ENCODE peak calls at places on chromosomes 11 and 22, in four cellular contexts. F is GM12878, H is HL-60, X is K562. I is an unnamed sample.

GRCh38 chr11:63838682-63839507 is at the start of gene MARK2:
- DNase-seq in F (peak; percentile 77), H (peak; percentile 90), X (peak; percentile 98), I (peak; percentile 81)

GRCh38 chr11:44611687-44612437 is 46.4 kb downstream of the CD82 start:
- DNase-seq in F (peak; percentile 86), H (no peak), X (no peak), I (no peak)

GRCh38 chr22:16932577-16932976 is 75.4 kb downstream of the GAB4 start:
- DNase-seq in F (no peak), H (no peak), X (no peak), I (no peak)

GRCh38 chr11:2929880-2930704 is 872 bp upstream of the PHLDA2 start:
- DNase-seq in F (peak; percentile 11), H (peak; percentile 37), X (peak; percentile 73), I (peak; percentile 81)

GRCh38 chr11:132913886-132914285 is 618.4 kb downstream of the OPCML start:
- DNase-seq in F (no peak), H (no peak), X (no peak), I (no peak)

GRCh38 chr22:41382610-41383009 is 868 bp downstream of the TEF start:
- DNase-seq in F (no peak), H (no peak), X (no peak), I (no peak)

GRCh38 chr11:26992031-26992541 is 1.8 kb upstream of the FIBIN start:
- DNase-seq in F (no peak), H (no peak), X (no peak), I (no peak)

GRCh38 chr11:469684-470667 is 19.9 kb downstream of the PTDSS2 start:
- DNase-seq in F (no peak), H (no peak), X (no peak), I (no peak)

GRCh38 chr11:33507967-33508366 is 192.7 kb downstream of the C11orf91 start:
- DNase-seq in F (no peak), H (peak; percentile 5), X (no peak), I (no peak)

GRCh38 chr11:1483445-1483961 is 3.1 kb downstream of the MOB2 start:
- DNase-seq in F (no peak), H (no peak), X (no peak), I (no peak)

GRCh38 chr22:40014661-40015255 is 20.0 kb downstream of the FAM83F start:
- DNase-seq in F (no peak), H (no peak), X (no peak), I (no peak)

GRCh38 chr11:20511982-20512381 is 87.4 kb upstream of the SLC6A5 start:
- DNase-seq in F (no peak), H (no peak), X (no peak), I (no peak)

GRCh38 chr11:112583246-112583893 is 322.7 kb upstream of the PLET1 start:
- DNase-seq in F (peak; percentile 99), H (no peak), X (no peak), I (peak; percentile 22)

GRCh38 chr11:61621917-61622585 is 41.2 kb upstream of the SYT7 start:
- DNase-seq in F (no peak), H (no peak), X (no peak), I (no peak)

GRCh38 chr11:128610765-128611617 is 23.6 kb upstream of the ETS1 start:
- DNase-seq in F (peak; percentile 93), H (no peak), X (no peak), I (no peak)

GRCh38 chr22:29216011-29216872 is 10.5 kb downstream of the EMID1 start:
- DNase-seq in F (no peak), H (no peak), X (peak; percentile 4), I (peak; percentile 25)

GRCh38 chr11:102730036-102730815 is 5.5 kb upstream of the MMP8 start:
- DNase-seq in F (no peak), H (no peak), X (no peak), I (no peak)

GRCh38 chr11:7020183-7020917 is at the start of the genes NLRP14 and ZNF214:
- DNase-seq in F (no peak), H (no peak), X (peak; percentile 62), I (no peak)

GRCh38 chr11:109123811-109124787 is 297.9 kb upstream of the C11orf87 start:
- DNase-seq in F (no peak), H (no peak), X (no peak), I (no peak)

GRCh38 chr11:3710485-3711259 is 39.5 kb upstream of the CHRNA10 start:
- DNase-seq in F (no peak), H (no peak), X (no peak), I (no peak)

GRCh38 chr11:76577199-76577920 is 93.2 kb downstream of the LRRC32 start:
- DNase-seq in F (no peak), H (no peak), X (no peak), I (no peak)

GRCh38 chr11:9473408-9473807 is 12.6 kb downstream of the ZNF143 start:
- DNase-seq in F (no peak), H (no peak), X (no peak), I (no peak)

GRCh38 chr22:32725369-32725988 is 76.0 kb upstream of the TIMP3 start:
- DNase-seq in F (no peak), H (no peak), X (no peak), I (no peak)

GRCh38 chr11:125591659-125592304 is 870 bp upstream of the STT3A start:
- DNase-seq in F (no peak), H (no peak), X (peak; percentile 42), I (no peak)

GRCh38 chr11:6418958-6419611 is at the start of gene APBB1:
- DNase-seq in F (no peak), H (peak; percentile 28), X (peak; percentile 91), I (peak; percentile 81)

GRCh38 chr11:1207451-1208360 is 15.2 kb upstream of the MUC5B start:
- DNase-seq in F (no peak), H (no peak), X (no peak), I (no peak)

GRCh38 chr22:20803696-20804324 is 29.9 kb downstream of the SERPIND1 start:
- DNase-seq in F (no peak), H (no peak), X (peak; percentile 78), I (no peak)

GRCh38 chr11:34148504-34149165 is 43.2 kb downstream of the NAT10 start:
- DNase-seq in F (no peak), H (peak; percentile 57), X (no peak), I (no peak)

GRCh38 chr11:95378789-95379188 is 147.8 kb upstream of the SESN3 start:
- DNase-seq in F (no peak), H (no peak), X (no peak), I (no peak)

GRCh38 chr11:61805146-61805545 is 11.7 kb downstream of the FADS1 start:
- DNase-seq in F (no peak), H (no peak), X (no peak), I (no peak)

GRCh38 chr11:71465054-71465453 is 12.1 kb downstream of the NADSYN1 start:
- DNase-seq in F (no peak), H (no peak), X (no peak), I (no peak)

GRCh38 chr11:71463331-71464211 is 10.6 kb downstream of the NADSYN1 start:
- DNase-seq in F (no peak), H (no peak), X (no peak), I (no peak)

GRCh38 chr11:71470956-71471355 is 18.0 kb downstream of the NADSYN1 start:
- DNase-seq in F (no peak), H (no peak), X (no peak), I (no peak)

GRCh38 chr11:71466358-71466757 is 13.4 kb downstream of the NADSYN1 start:
- DNase-seq in F (no peak), H (no peak), X (no peak), I (no peak)

GRCh38 chr11:71467164-71467563 is 14.2 kb downstream of the NADSYN1 start:
- DNase-seq in F (no peak), H (no peak), X (no peak), I (no peak)
- TF ChIP-seq SPI1 in F (no peak), H (no peak), X (no peak), I (no peak)

GRCh38 chr11:120182357-120182756 is 28.5 kb upstream of the OAF start:
- DNase-seq in F (no peak), H (no peak), X (no peak), I (no peak)
- TF ChIP-seq SPI1 in F (no peak), H (no peak), X (no peak), I (no peak)

DNA sequence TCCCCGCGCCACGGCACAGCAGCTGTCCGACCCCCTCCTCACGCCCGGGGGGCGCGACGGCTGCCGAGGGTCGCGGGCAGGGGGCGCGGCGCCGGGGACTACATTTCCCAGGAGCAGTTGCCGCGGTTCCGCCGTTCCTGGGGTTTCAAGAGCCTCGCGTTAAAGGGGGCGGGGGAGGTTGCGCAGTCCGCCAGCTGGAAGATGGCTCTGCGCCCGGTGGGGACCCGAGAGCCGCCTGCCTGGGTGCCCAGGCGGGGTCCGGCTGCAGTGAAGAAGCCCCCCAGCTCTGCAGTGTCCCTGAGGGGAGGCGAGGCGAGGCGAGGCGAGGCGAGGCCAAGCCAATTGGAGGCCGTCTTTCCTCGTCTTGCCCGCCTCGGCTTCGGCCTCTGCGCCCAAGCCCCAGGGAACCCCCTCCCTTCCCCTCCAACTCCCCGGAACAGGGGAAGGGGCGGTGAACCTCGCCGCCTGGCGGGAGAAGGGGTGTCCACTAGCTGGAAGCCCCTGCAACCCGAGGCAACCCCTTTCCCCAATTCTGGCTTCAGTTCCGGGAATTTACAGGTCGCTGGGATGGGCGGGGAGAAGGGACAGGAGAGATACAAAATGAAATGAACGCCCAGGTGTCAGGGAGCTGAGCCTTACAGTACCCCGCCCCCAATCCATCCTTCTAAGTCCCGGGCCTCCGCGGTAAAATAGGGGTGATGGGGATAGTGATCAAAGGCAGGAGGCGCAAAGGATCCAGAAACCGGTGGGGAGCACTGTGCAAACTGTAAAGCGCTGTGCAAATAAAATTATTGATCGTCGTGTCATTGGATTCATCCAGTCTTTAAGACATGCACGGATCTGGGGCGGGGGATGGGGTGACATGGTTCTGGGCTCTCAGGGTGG is 5.2 kb upstream of the GCAT start:
- DNase-seq in F (no peak), H (no peak), X (peak; percentile 52), I (no peak)
- TF ChIP-seq SPI1 in F (no peak), H (no peak), X (no peak), I (no peak)

GRCh38 chr11:47443817-47444216 is 5.1 kb downstream of the RAPSN start:
- DNase-seq in F (no peak), H (no peak), X (no peak), I (no peak)

GRCh38 chr11:47443028-47443700 is 5.8 kb downstream of the RAPSN start:
- DNase-seq in F (no peak), H (no peak), X (no peak), I (no peak)

GRCh38 chr11:47441421-47441820 is 7.5 kb downstream of the RAPSN start:
- DNase-seq in F (no peak), H (no peak), X (no peak), I (no peak)

GRCh38 chr11:47440054-47440476 is 8.9 kb downstream of the RAPSN start:
- DNase-seq in F (no peak), H (no peak), X (no peak), I (no peak)

DNA sequence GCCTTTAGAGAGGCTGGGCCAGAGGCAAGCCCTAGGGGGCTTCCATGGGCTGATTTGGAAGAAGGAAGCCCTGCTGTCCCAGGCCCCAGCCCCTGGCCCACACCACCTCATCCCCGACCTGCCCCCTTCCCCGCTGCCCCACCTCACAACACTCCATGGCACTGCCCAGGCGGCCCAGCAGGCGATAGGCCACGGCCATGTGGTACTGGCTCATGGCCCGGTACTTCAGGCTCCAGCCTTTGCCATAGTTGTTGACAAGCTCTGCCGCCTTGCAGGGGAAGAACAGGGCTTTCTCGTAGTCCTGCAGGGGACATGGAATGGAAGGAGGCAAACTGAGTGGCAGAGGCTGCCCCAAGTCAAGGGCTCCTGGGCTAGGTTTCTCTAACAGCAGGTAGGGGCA is 6.4 kb downstream of the RAPSN start:
- DNase-seq in F (no peak), H (no peak), X (no peak), I (no peak)
- TF ChIP-seq SPI1 in F (no peak), H (no peak), X (no peak), I (no peak)

I was measured in GM12891.